ENCODE peak calls at places on chromosomes 7 and 10, in five cellular contexts. One of them, this sample, is unnamed.

GRCh38 chr10:132143162-132143561 is 43.6 kb upstream of the DPYSL4 start:
- DNase-seq in IMR-90: no peak
- DNase-seq in GM12878: no peak
- DNase-seq in SK-N-SH: peak
- DNase-seq in A549: no peak
- DNase-seq in this sample: no peak

GRCh38 chr10:47384148-47384921 is at the start of gene ZNF488:
- DNase-seq in IMR-90: peak
- DNase-seq in GM12878: no peak
- DNase-seq in SK-N-SH: peak
- DNase-seq in A549: peak
- DNase-seq in this sample: peak

GRCh38 chr10:97127960-97128850 is 57.6 kb downstream of the SLIT1 start:
- DNase-seq in IMR-90: no peak
- DNase-seq in GM12878: no peak
- DNase-seq in SK-N-SH: peak
- DNase-seq in A549: no peak
- DNase-seq in this sample: no peak

GRCh38 chr7:47747160-47747559 is 165.2 kb upstream of the TNS3 start:
- DNase-seq in IMR-90: no peak
- DNase-seq in GM12878: no peak
- DNase-seq in SK-N-SH: no peak
- DNase-seq in A549: no peak
- DNase-seq in this sample: no peak

GRCh38 chr10:49001861-49002675 is 62.4 kb upstream of the LRRC18 start:
- DNase-seq in IMR-90: no peak
- DNase-seq in GM12878: no peak
- DNase-seq in SK-N-SH: peak
- DNase-seq in A549: no peak
- DNase-seq in this sample: no peak

GRCh38 chr7:2037805-2038635 is 194.7 kb downstream of the MAD1L1 start:
- DNase-seq in IMR-90: peak
- DNase-seq in GM12878: peak
- DNase-seq in SK-N-SH: no peak
- DNase-seq in A549: no peak
- DNase-seq in this sample: no peak

GRCh38 chr7:36210542-36210941 is 57.5 kb downstream of the EEPD1 start:
- DNase-seq in IMR-90: peak
- DNase-seq in GM12878: no peak
- DNase-seq in SK-N-SH: no peak
- DNase-seq in A549: no peak
- DNase-seq in this sample: no peak

GRCh38 chr7:128076216-128076821 is 45.1 kb upstream of the LRRC4 start:
- DNase-seq in IMR-90: no peak
- DNase-seq in GM12878: no peak
- DNase-seq in SK-N-SH: no peak
- DNase-seq in A549: no peak
- DNase-seq in this sample: no peak

GRCh38 chr7:2820508-2820934 is 23.6 kb downstream of the GNA12 start:
- DNase-seq in IMR-90: peak
- DNase-seq in GM12878: no peak
- DNase-seq in SK-N-SH: no peak
- DNase-seq in A549: peak
- DNase-seq in this sample: no peak

GRCh38 chr7:1160665-1161010 is 642 bp upstream of the ZFAND2A start:
- DNase-seq in IMR-90: no peak
- DNase-seq in GM12878: no peak
- DNase-seq in SK-N-SH: peak
- DNase-seq in A549: peak
- DNase-seq in this sample: peak

DNA sequence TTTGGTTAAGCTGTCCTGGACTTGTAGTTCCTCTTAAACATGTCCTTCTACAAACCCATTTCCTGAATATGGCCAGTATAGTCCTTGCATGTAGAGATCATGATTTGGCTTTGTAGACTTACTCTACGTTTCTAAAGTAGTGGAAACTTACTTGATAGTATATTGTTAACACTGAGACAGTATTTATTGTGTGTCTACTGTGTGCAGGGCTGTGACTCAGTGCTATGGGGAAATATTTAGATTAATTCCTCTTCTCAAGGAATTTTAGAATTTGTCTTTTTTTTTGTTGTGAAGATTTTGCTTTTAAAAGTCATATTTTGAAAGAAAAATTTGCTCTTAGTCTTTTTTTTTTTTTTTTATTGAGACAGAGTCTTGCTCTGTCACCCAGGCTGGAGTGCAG is 109.6 kb downstream of the NRF1 start:
- DNase-seq in IMR-90: peak
- DNase-seq in GM12878: no peak
- DNase-seq in SK-N-SH: no peak
- DNase-seq in A549: no peak
- DNase-seq in this sample: no peak
- TF ChIP-seq RCOR1 in IMR-90: no peak
- TF ChIP-seq RCOR1 in GM12878: no peak
- TF ChIP-seq RCOR1 in SK-N-SH: no peak
- TF ChIP-seq RCOR1 in A549: no peak
- TF ChIP-seq RCOR1 in this sample: no peak

DNA sequence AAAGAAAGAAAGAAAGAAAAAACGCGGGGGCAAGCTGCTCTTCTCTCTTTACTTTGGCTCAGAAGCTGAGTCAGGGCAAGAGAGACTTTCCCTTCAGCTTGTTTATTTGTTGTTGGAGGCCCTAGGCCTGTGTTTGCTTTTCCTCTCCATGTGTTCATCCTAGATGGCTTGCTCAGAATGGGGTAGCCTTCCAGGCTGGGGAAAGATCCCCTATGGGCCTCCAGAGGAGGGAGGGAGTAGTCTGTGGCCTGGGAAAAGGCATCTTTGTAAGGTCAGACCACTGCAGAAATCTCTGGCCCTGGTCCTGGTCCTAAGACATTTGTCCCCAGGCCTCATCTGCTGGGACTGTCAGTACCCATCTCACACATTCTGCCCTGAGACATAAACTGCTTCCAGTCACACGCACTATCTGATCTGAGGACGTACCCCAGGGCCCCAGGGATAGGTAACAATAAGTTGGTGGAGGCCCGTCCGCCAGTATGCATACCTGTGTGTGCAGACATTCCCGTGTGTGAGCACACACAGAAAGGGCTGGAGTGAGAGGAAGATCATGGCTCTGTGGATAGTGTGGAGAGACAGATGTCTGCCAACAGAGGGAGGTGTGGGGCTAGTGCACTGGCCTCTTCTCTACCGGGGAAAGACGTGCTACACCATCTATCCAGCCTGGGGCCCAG is 4.9 kb upstream of the SCD start:
- DNase-seq in IMR-90: peak
- DNase-seq in GM12878: no peak
- DNase-seq in SK-N-SH: peak
- DNase-seq in A549: peak
- DNase-seq in this sample: peak
- TF ChIP-seq RCOR1 in IMR-90: no peak
- TF ChIP-seq RCOR1 in GM12878: no peak
- TF ChIP-seq RCOR1 in SK-N-SH: peak
- TF ChIP-seq RCOR1 in A549: no peak
- TF ChIP-seq RCOR1 in this sample: peak

DNA sequence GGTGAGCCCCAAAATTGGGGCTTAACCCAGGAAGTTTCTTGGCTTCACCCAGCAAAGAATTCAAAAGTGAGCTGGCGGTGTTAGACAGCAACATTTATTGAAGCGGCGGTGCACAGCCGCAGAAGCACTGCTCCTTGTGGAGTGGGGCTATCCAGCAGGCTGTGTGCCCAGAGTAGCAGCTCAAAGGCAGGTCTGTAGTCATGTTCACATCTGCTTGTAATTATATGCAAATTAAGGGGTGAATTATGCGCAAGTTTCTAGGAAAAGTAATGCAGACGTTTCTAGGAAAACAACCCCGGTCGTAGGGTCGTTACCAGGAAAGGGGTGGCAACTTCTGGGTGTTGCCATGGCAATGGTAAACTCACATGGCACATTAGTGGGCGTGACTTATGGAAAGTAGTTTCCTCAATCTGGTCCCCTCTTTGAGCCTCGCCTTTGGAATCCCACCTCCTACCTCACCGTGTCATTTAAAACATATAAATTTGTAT is 13.7 kb upstream of the KBTBD2 start:
- DNase-seq in IMR-90: peak
- DNase-seq in GM12878: no peak
- DNase-seq in SK-N-SH: peak
- DNase-seq in A549: peak
- DNase-seq in this sample: peak
- TF ChIP-seq RCOR1 in IMR-90: no peak
- TF ChIP-seq RCOR1 in GM12878: no peak
- TF ChIP-seq RCOR1 in SK-N-SH: peak
- TF ChIP-seq RCOR1 in A549: no peak
- TF ChIP-seq RCOR1 in this sample: no peak

DNA sequence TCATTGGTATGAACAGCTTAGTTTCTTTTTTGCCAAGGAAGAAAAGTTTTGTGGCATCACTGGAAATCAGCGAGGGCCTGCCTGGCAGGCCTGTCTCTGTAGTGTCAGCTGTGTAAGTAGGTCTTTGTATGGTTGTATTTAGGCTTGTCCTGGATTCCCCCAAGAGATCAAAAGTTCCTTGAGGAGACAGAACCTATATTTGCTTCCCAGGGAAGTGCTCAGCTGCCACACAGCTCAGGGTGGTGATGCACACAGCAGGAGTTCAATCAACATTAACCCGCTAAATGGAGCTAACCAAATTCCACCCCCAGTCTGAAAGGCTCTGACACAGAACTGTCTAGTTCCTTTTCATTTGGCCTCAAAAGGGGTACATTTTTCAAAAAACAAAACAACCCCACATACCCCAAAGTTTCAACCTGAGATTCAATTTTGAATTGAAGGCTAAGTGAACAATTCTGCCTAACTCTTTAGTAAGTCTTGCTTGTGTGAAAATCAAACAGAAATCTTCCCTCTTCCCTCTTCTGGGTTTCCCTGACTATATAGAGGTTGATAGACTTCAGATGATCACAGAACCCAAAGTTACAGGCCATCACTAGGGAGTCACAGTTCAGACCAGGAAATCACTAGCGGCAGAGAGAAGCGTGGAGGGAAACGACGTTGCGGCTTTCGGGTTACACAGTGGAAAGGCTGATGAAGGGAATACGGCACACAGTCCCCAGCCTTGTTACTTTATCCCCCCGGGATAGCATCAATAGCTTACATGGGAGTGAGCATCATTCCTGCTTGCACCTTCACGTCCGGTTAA is 124.5 kb downstream of the CLEC2L start:
- DNase-seq in IMR-90: peak
- DNase-seq in GM12878: no peak
- DNase-seq in SK-N-SH: no peak
- DNase-seq in A549: no peak
- DNase-seq in this sample: no peak
- TF ChIP-seq RCOR1 in IMR-90: no peak
- TF ChIP-seq RCOR1 in GM12878: no peak
- TF ChIP-seq RCOR1 in SK-N-SH: no peak
- TF ChIP-seq RCOR1 in A549: no peak
- TF ChIP-seq RCOR1 in this sample: no peak

GRCh38 chr7:24591152-24591551 is 17.9 kb downstream of the PALS2 start:
- DNase-seq in IMR-90: no peak
- DNase-seq in GM12878: no peak
- DNase-seq in SK-N-SH: no peak
- DNase-seq in A549: no peak
- DNase-seq in this sample: no peak

GRCh38 chr7:24582171-24582570 is 8.9 kb downstream of the PALS2 start:
- DNase-seq in IMR-90: no peak
- DNase-seq in GM12878: no peak
- DNase-seq in SK-N-SH: no peak
- DNase-seq in A549: no peak
- DNase-seq in this sample: no peak

DNA sequence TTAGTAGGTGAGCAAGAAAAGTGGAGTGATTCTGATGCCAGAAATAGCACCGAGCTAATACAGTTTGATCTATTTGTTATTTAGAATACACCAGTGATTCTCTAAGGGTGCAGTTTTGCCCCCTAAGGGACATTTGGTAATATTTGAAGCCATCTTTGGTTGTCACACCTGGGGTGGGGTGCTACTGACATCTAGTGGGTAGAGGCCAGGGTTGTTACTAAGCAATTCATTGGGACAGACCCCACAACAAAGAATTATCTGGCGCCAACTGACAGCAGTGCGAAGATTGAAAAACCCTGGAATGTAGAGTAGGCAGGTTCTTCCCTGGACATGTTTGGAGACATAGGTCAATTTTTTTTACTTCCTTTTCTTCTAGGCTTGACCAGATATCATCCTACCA is 14.6 kb downstream of the PALS2 start:
- DNase-seq in IMR-90: no peak
- DNase-seq in GM12878: no peak
- DNase-seq in SK-N-SH: no peak
- DNase-seq in A549: peak
- DNase-seq in this sample: peak
- TF ChIP-seq RCOR1 in IMR-90: no peak
- TF ChIP-seq RCOR1 in GM12878: no peak
- TF ChIP-seq RCOR1 in SK-N-SH: no peak
- TF ChIP-seq RCOR1 in A549: no peak
- TF ChIP-seq RCOR1 in this sample: no peak

GRCh38 chr7:107725138-107725740 is 18.7 kb upstream of the CBLL1 start:
- DNase-seq in IMR-90: peak
- DNase-seq in GM12878: peak
- DNase-seq in SK-N-SH: peak
- DNase-seq in A549: peak
- DNase-seq in this sample: peak
- TF ChIP-seq RCOR1 in IMR-90: no peak
- TF ChIP-seq RCOR1 in GM12878: no peak
- TF ChIP-seq RCOR1 in SK-N-SH: no peak
- TF ChIP-seq RCOR1 in A549: no peak
- TF ChIP-seq RCOR1 in this sample: peak

GRCh38 chr7:108403597-108404217 is 52.5 kb downstream of the NRCAM start:
- DNase-seq in IMR-90: no peak
- DNase-seq in GM12878: no peak
- DNase-seq in SK-N-SH: peak
- DNase-seq in A549: no peak
- DNase-seq in this sample: no peak

GRCh38 chr7:108407674-108408073 is 48.6 kb downstream of the NRCAM start:
- DNase-seq in IMR-90: no peak
- DNase-seq in GM12878: no peak
- DNase-seq in SK-N-SH: no peak
- DNase-seq in A549: no peak
- DNase-seq in this sample: no peak

GRCh38 chr7:108404509-108405435 is 51.5 kb downstream of the NRCAM start:
- DNase-seq in IMR-90: no peak
- DNase-seq in GM12878: no peak
- DNase-seq in SK-N-SH: no peak
- DNase-seq in A549: no peak
- DNase-seq in this sample: no peak

GRCh38 chr7:108408294-108409004 is 47.8 kb downstream of the NRCAM start:
- DNase-seq in IMR-90: no peak
- DNase-seq in GM12878: no peak
- DNase-seq in SK-N-SH: no peak
- DNase-seq in A549: no peak
- DNase-seq in this sample: no peak

DNA sequence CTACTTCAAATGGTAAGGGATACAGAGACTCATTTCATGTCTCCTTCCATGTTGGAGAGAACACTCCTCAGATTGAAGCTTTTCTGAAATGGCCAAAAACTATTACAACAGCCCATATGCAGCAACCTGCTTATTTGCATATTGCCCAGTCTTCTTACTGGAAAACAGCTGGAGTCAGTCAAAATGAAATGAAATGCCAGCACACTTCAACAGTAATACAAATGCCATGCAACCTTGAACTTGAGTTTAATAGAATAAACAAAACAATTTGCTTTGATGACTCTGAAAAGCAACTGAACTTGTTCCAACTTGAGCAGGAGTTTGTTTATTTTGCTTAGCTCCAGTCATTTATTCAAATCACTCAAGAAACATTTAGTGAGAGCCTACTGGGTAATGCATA is 49.8 kb downstream of the NRCAM start:
- DNase-seq in IMR-90: peak
- DNase-seq in GM12878: no peak
- DNase-seq in SK-N-SH: no peak
- DNase-seq in A549: no peak
- DNase-seq in this sample: no peak
- TF ChIP-seq RCOR1 in IMR-90: no peak
- TF ChIP-seq RCOR1 in GM12878: no peak
- TF ChIP-seq RCOR1 in SK-N-SH: no peak
- TF ChIP-seq RCOR1 in A549: no peak
- TF ChIP-seq RCOR1 in this sample: no peak